ENCODE peak calls at places on chromosomes 13 and 19, in four cellular contexts. O is colonic mucosa, C is heart left ventricle, R is foreskin keratinocyte. U is an unnamed sample.

GRCh38 chr19:17943284-17944221 is 10.7 kb downstream of the CCDC124 start:
- DNase-seq in O (no peak), C (no peak), R (no peak), U (no peak)

GRCh38 chr13:23724196-23724970 is 154.2 kb downstream of the TNFRSF19 start:
- DNase-seq in O (no peak), C (no peak), R (no peak), U (no peak)

GRCh38 chr19:33622505-33622808 is 704 bp downstream of the CHST8 start:
- DNase-seq in O (no peak), C (no peak), R (no peak), U (no peak)

GRCh38 chr19:4589579-4590410 is 30.3 kb upstream of the SEMA6B start:
- DNase-seq in O (no peak), C (peak), R (no peak), U (no peak)

GRCh38 chr19:40393894-40394815 is 4.2 kb upstream of the HIPK4 start:
- DNase-seq in O (no peak), C (no peak), R (no peak), U (no peak)

GRCh38 chr13:97384366-97384765 is 49.6 kb upstream of the RAP2A start:
- DNase-seq in O (no peak), C (no peak), R (no peak), U (no peak)

GRCh38 chr13:44231786-44232516 is 141.7 kb upstream of the SERP2 start:
- DNase-seq in O (peak), C (no peak), R (peak), U (peak)

GRCh38 chr13:29886446-29886845 is 36.0 kb upstream of the UBL3 start:
- DNase-seq in O (no peak), C (no peak), R (no peak), U (no peak)

GRCh38 chr13:24688901-24689300 is 8.7 kb downstream of the ATP12A start:
- DNase-seq in O (no peak), C (no peak), R (no peak), U (no peak)

GRCh38 chr19:16702123-16702522 is 17.5 kb upstream of the NWD1 start:
- DNase-seq in O (no peak), C (peak), R (peak), U (peak)

GRCh38 chr19:1592023-1592754 is 476 bp downstream of the MBD3 start:
- DNase-seq in O (peak), C (peak), R (peak), U (peak)

GRCh38 chr13:52454459-52454824 is 836 bp upstream of the CKAP2 start:
- DNase-seq in O (peak), C (no peak), R (peak), U (peak)

GRCh38 chr13:45595968-45596367 is 19.6 kb downstream of the ERICH6B start:
- DNase-seq in O (no peak), C (no peak), R (no peak), U (peak)

GRCh38 chr19:46722004-46722380 is 5.1 kb upstream of the PRKD2 start:
- DNase-seq in O (no peak), C (no peak), R (no peak), U (no peak)

GRCh38 chr19:46722421-46723022 is 5.6 kb upstream of the PRKD2 start:
- DNase-seq in O (no peak), C (no peak), R (no peak), U (no peak)

GRCh38 chr19:46720516-46721239 is 3.8 kb upstream of the PRKD2 start:
- DNase-seq in O (no peak), C (no peak), R (no peak), U (no peak)

GRCh38 chr19:46719629-46720515 is 3.0 kb upstream of the PRKD2 start:
- DNase-seq in O (no peak), C (no peak), R (no peak), U (no peak)

GRCh38 chr19:46721269-46722003 is 4.5 kb upstream of the PRKD2 start:
- DNase-seq in O (no peak), C (no peak), R (no peak), U (no peak)
- TF ChIP-seq CTCF in O (no peak), C (no peak), R (no peak), U (no peak)

GRCh38 chr19:43619262-43620060 is at the start of gene ZNF428:
- DNase-seq in O (peak), C (peak), R (peak), U (peak)
- TF ChIP-seq CTCF in O (no peak), C (no peak), R (no peak), U (no peak)

DNA sequence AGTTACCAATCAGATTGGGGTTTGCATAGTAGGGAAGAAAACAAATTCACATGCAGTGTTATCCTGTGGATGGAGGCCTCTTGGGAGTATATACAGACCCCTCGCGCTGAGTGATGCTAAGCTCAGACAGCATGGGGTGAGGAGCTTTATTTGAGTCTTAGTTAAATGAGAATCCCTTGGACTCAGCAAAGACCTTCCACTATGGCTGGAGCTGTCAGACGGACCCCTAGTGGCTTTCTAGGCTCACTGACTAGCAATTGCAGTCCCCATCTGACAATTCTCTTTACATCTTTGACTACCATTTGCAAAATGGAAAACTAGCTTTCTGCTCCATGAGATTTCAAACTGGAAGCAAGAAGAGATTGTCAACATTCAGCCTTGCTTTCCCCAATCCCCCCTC is 90.4 kb downstream of the STOML3 start:
- DNase-seq in O (no peak), C (no peak), R (no peak), U (no peak)
- TF ChIP-seq CTCF in O (no peak), C (no peak), R (no peak), U (no peak)

DNA sequence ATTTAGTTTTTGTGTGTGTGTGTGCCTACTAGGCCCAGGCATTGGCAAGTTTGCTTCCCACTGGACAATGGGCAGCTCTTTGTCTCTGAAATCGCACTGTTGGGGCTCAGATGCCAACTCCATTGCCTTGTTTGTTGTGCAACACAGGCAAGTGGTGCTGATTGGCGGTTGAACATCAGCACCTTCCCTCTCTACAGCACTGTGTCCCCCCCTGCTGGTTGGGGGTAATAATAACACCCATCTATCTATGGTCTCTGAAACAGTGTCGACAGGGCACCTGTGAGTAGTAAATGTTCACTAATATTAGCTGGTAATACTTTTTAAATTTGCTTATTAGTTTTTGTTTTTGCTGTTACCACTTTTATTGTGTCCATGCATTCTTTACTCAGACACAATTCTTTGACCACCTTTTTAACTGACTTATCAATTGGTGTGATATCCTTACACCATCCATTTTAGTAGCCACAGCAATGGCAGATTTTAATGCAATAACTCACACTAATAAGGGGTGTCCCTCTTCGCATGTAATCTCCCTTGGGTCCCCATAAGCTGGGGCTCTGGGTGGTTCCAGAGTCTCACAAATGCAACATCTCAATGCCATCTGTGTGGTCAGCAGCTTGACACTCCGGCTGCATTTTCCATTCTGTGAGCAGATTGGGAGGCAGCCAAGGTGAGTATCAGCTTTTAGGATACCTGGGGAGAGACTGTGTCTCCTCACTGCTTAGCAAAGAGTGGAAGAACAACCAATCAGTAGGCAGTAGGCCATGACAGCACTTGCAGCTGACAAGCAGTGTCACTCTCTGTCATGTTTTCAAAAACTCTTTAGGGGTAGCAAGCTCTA is 47.7 kb upstream of the UQCRFS1 start:
- DNase-seq in O (peak), C (no peak), R (no peak), U (peak)
- TF ChIP-seq CTCF in O (no peak), C (peak), R (peak), U (peak)

DNA sequence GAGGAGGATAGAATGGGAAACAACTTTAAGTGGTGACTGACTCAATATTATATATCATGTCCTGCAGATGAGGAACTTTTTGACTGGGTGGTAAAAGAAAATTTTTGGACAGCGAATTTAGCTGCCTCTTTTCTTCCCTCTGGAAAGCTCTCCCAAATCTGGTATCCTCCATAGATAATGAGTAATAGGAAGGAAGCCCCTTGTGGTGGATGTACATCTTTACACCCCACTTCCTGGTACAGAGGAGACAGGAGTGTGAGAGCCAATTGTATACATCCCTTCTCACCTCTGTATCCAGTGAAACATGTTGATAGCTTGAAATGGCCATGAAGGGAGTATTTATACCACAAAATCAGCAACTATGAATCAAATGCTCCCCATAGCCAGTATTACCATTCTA is 17.2 kb upstream of the TDRD3 start:
- DNase-seq in O (no peak), C (no peak), R (no peak), U (peak)
- TF ChIP-seq CTCF in O (no peak), C (no peak), R (peak), U (no peak)

GRCh38 chr13:49549289-49549688 is 36.1 kb downstream of the RCBTB1 start:
- DNase-seq in O (no peak), C (no peak), R (no peak), U (peak)
- TF ChIP-seq CTCF in O (no peak), C (no peak), R (peak), U (no peak)

U was measured in MCF 10A.